ENCODE peak calls at places on chromosomes 7 and 10, in nine cellular contexts. T is T-helper 17 cell; V is smooth muscle cell of the brain vasculature; Q is SHP77; L is activated gamma-delta T cell treated with anti-CD3 and anti-CD28 coated beads, Interleukin-2, amount 50 U/mL, for 16 hours; K is neural crest cell; N is activated T-cell treated with anti-CD3 and anti-CD28 coated beads for 48 hours; Y is activated CD4-positive, alpha-beta T cell treated with anti-CD3 and anti-CD28 coated beads, Interleukin-2, amount 50 U/mL, for 4 hours; D is astrocyte. F is an unnamed sample.

GRCh38 chr7:55523366-55523765 is 48.9 kb downstream of the VOPP1 start:
- DNase-seq in T (no peak), N (no peak), K (no peak), L (no peak), D (no peak), Y (no peak), Q (no peak), V (no peak), F (no peak)

GRCh38 chr7:116354546-116355422 is 144.4 kb downstream of the TES start:
- DNase-seq in Q (no peak), N (no peak), D (peak), Y (no peak), T (no peak), L (no peak), K (peak), V (peak), F (no peak)

GRCh38 chr10:78959901-78960300 is 108.9 kb upstream of the ZMIZ1 start:
- DNase-seq in K (no peak), Q (no peak), D (peak), Y (no peak), T (no peak), V (no peak), L (no peak), N (no peak), F (no peak)

GRCh38 chr7:28953628-28954027 is 4.5 kb downstream of the TRIL start:
- DNase-seq in D (peak), V (no peak), Q (peak), L (no peak), N (no peak), K (peak), Y (no peak), T (no peak), F (no peak)

GRCh38 chr10:12730809-12731519 is 270.5 kb downstream of the CCDC3 start:
- DNase-seq in D (no peak), T (no peak), K (no peak), L (no peak), V (no peak), Q (no peak), Y (no peak), N (no peak), F (no peak)

GRCh38 chr7:523436-524336 is 4.0 kb upstream of the PDGFA start:
- DNase-seq in K (no peak), V (no peak), N (no peak), L (no peak), Q (peak), Y (no peak), D (no peak), T (no peak), F (no peak)

GRCh38 chr10:97534746-97535367 is 36.1 kb downstream of the UBTD1 start:
- DNase-seq in D (no peak), Q (no peak), V (no peak), Y (no peak), L (no peak), T (no peak), N (peak), K (no peak), F (no peak)

GRCh38 chr7:85102813-85103350 is 84.0 kb downstream of the SEMA3D start:
- DNase-seq in K (no peak), V (no peak), Y (no peak), D (peak), L (no peak), T (no peak), N (no peak), Q (no peak), F (no peak)

GRCh38 chr7:140059288-140060242 is 3.2 kb downstream of the PARP12 start:
- DNase-seq in T (no peak), K (no peak), Y (peak), N (peak), Q (no peak), D (peak), L (peak), V (no peak), F (no peak)

GRCh38 chr10:28139138-28139537 is 140.3 kb upstream of the ODAD2 start:
- DNase-seq in K (no peak), D (peak), Q (no peak), N (no peak), L (no peak), Y (no peak), V (no peak), T (no peak), F (no peak)

GRCh38 chr7:30226593-30227268 is 57.7 kb upstream of the ZNRF2 start:
- DNase-seq in V (no peak), K (peak), T (no peak), L (no peak), Q (peak), D (no peak), Y (no peak), N (no peak), F (peak)

GRCh38 chr7:44530990-44531389 is 10.1 kb downstream of the NPC1L1 start:
- DNase-seq in K (no peak), Y (no peak), L (no peak), T (no peak), V (no peak), D (no peak), Q (no peak), N (no peak), F (no peak)

GRCh38 chr7:150388709-150389531 is 9.8 kb downstream of the ZNF775 start:
- DNase-seq in D (peak), K (no peak), V (no peak), L (no peak), N (no peak), Q (peak), T (no peak), Y (no peak), F (no peak)

GRCh38 chr10:72906446-72906845 is 12.9 kb downstream of the OIT3 start:
- DNase-seq in V (no peak), K (no peak), L (no peak), D (no peak), T (no peak), Q (no peak), Y (no peak), N (no peak), F (no peak)

GRCh38 chr7:291302-292092 is 1.5 kb downstream of the FOXL3 start:
- DNase-seq in Q (no peak), N (no peak), V (no peak), T (no peak), Y (no peak), D (peak), K (no peak), L (no peak), F (no peak)

GRCh38 chr10:116000151-116000550 is 272.9 kb downstream of the GFRA1 start:
- DNase-seq in K (no peak), Y (no peak), T (no peak), Q (no peak), N (no peak), L (no peak), D (no peak), V (no peak), F (no peak)

GRCh38 chr7:138665249-138665648 is 35.9 kb downstream of the SVOPL start:
- DNase-seq in Q (no peak), N (no peak), T (no peak), K (no peak), V (no peak), D (no peak), L (no peak), Y (no peak), F (no peak)

GRCh38 chr7:159027091-159027802 is 117.4 kb downstream of the VIPR2 start:
- DNase-seq in Q (no peak), Y (no peak), N (no peak), V (no peak), T (no peak), D (no peak), K (no peak), L (no peak), F (peak)

GRCh38 chr10:11170993-11171416 is 153.3 kb downstream of the CELF2 start:
- DNase-seq in Q (no peak), V (no peak), L (no peak), K (no peak), N (peak), T (no peak), D (no peak), Y (no peak), F (no peak)

GRCh38 chr10:116608683-116609594 is 11.8 kb upstream of the PNLIPRP2 start:
- DNase-seq in K (no peak), Y (no peak), L (no peak), V (no peak), D (no peak), Q (no peak), T (no peak), N (no peak), F (no peak)

GRCh38 chr7:43113622-43114450 is 1.4 kb downstream of the HECW1 start:
- DNase-seq in Q (no peak), N (no peak), L (no peak), V (no peak), Y (no peak), T (no peak), D (no peak), K (no peak), F (no peak)

GRCh38 chr10:37831495-37832333 is 25.7 kb downstream of the ZNF248 start:
- DNase-seq in L (no peak), N (no peak), Q (no peak), Y (no peak), T (no peak), K (no peak), V (no peak), D (no peak), F (no peak)

GRCh38 chr10:13632407-13632806 is 45.6 kb downstream of the PRPF18 start:
- DNase-seq in V (no peak), K (no peak), D (no peak), L (no peak), T (no peak), Q (no peak), Y (no peak), N (no peak), F (no peak)

GRCh38 chr7:114085313-114085591 is 166.4 kb upstream of the PPP1R3A start:
- DNase-seq in Y (no peak), K (peak), N (no peak), V (no peak), T (no peak), D (no peak), L (no peak), Q (no peak), F (peak)

GRCh38 chr7:81725496-81726117 is 44.2 kb downstream of the HGF start:
- DNase-seq in N (no peak), K (no peak), D (peak), Y (no peak), T (no peak), V (peak), L (no peak), Q (no peak), F (no peak)

GRCh38 chr7:38424750-38425463 is 151.5 kb upstream of the TARP start:
- DNase-seq in T (no peak), Q (no peak), N (no peak), D (no peak), K (no peak), V (no peak), Y (no peak), L (no peak), F (no peak)

GRCh38 chr7:140061607-140061930 is 1.2 kb downstream of the PARP12 start:
- DNase-seq in T (no peak), K (no peak), Y (no peak), V (no peak), N (no peak), D (no peak), Q (no peak), L (no peak), F (no peak)

GRCh38 chr7:132410385-132410784 is 165.9 kb downstream of the PLXNA4 start:
- DNase-seq in V (no peak), K (no peak), D (no peak), Q (no peak), L (no peak), T (no peak), Y (no peak), N (no peak), F (no peak)

GRCh38 chr7:6631605-6632004 is 5.5 kb upstream of the ZNF316 start:
- DNase-seq in D (no peak), K (no peak), L (no peak), V (no peak), Y (no peak), Q (no peak), N (no peak), T (no peak), F (no peak)

GRCh38 chr7:30584415-30584814 is 10.3 kb upstream of the GARS1 start:
- DNase-seq in V (no peak), D (no peak), K (no peak), L (no peak), N (no peak), Y (no peak), T (no peak), Q (no peak), F (no peak)

GRCh38 chr7:23333671-23334246 is 34.6 kb downstream of the MALSU1 start:
- DNase-seq in V (peak), K (no peak), T (no peak), Q (no peak), D (peak), L (no peak), Y (no peak), N (no peak), F (no peak)

F was measured in NCI-H2171.